ENCODE peak calls at places on chromosomes 7 and 10, in nine cellular contexts. A is caudate nucleus; J is activated CD4-positive, CD25-positive, alpha-beta regulatory T cell treated with anti-CD3 and anti-CD28 coated beads, Interleukin-2, amount 50 U/mL, for 16 hours; D is left kidney; B is ELR; P is psoas muscle; Q is activated CD4-positive, alpha-beta T cell treated with anti-CD3 and anti-CD28 coated beads for 36 hours; O is fibroblast of lung; V is heart right ventricle. H is an unnamed sample.

GRCh38 chr10:95346715-95347401 is 56.1 kb upstream of the PDLIM1 start:
- DNase-seq in A (no peak), J (no peak), D (peak), B (no peak), P (no peak), Q (no peak), O (peak), V (no peak), H (no peak)

GRCh38 chr10:122474145-122474739 is 12.9 kb downstream of the HTRA1 start:
- DNase-seq in A (no peak), J (no peak), D (no peak), B (no peak), P (no peak), Q (no peak), O (peak), V (peak), H (no peak)

GRCh38 chr10:113477451-113477850 is 75.4 kb upstream of the HABP2 start:
- DNase-seq in A (no peak), J (no peak), D (no peak), B (no peak), P (no peak), Q (no peak), O (no peak), V (no peak), H (no peak)

GRCh38 chr7:26686448-26686981 is 177.9 kb downstream of the SKAP2 start:
- DNase-seq in A (no peak), J (no peak), D (peak), B (peak), P (peak), Q (no peak), O (peak), V (no peak), H (peak)

GRCh38 chr7:138935438-138936079 is 45.6 kb downstream of the KIAA1549 start:
- DNase-seq in A (no peak), J (no peak), D (peak), B (peak), P (no peak), Q (no peak), O (peak), V (no peak), H (peak)

GRCh38 chr10:75860009-75860408 is 428.6 kb downstream of the LRMDA start:
- DNase-seq in A (no peak), J (no peak), D (no peak), B (no peak), P (no peak), Q (no peak), O (no peak), V (no peak), H (no peak)

GRCh38 chr7:38199154-38199553 is 21.1 kb downstream of the STARD3NL start:
- DNase-seq in A (no peak), J (no peak), D (no peak), B (no peak), P (no peak), Q (no peak), O (no peak), V (no peak), H (no peak)

GRCh38 chr7:50475340-50475739 is 25.2 kb upstream of the FIGNL1 start:
- DNase-seq in A (no peak), J (no peak), D (no peak), B (no peak), P (no peak), Q (peak), O (no peak), V (no peak), H (no peak)

GRCh38 chr7:129386563-129386962 is 47.7 kb upstream of the STRIP2 start:
- DNase-seq in A (no peak), J (no peak), D (no peak), B (no peak), P (no peak), Q (no peak), O (no peak), V (no peak), H (no peak)

GRCh38 chr7:142616121-142616643 is 133.1 kb upstream of the PRSS1 start:
- DNase-seq in A (no peak), J (no peak), D (no peak), B (no peak), P (no peak), Q (no peak), O (no peak), V (no peak), H (no peak)

GRCh38 chr7:149669121-149669818 is 104.1 kb downstream of the ZNF467 start:
- DNase-seq in A (no peak), J (no peak), D (no peak), B (peak), P (no peak), Q (peak), O (no peak), V (no peak), H (no peak)

GRCh38 chr10:84424731-84425165 is 96.4 kb downstream of the CCSER2 start:
- DNase-seq in A (peak), J (no peak), D (peak), B (peak), P (peak), Q (peak), O (peak), V (peak), H (peak)

GRCh38 chr7:42661312-42661711 is 250.6 kb downstream of the C7orf25 start:
- DNase-seq in A (no peak), J (no peak), D (no peak), B (peak), P (no peak), Q (no peak), O (peak), V (no peak), H (no peak)

GRCh38 chr10:11863353-11864105 is 40.4 kb downstream of the PROSER2 start:
- DNase-seq in A (no peak), J (peak), D (no peak), B (no peak), P (no peak), Q (peak), O (no peak), V (no peak), H (no peak)

GRCh38 chr10:100303724-100304319 is 17.3 kb upstream of the BLOC1S2 start:
- DNase-seq in A (no peak), J (no peak), D (peak), B (peak), P (no peak), Q (no peak), O (peak), V (no peak), H (peak)

H was measured in NCI-H446 treated with DMSO at 0.1 percent for 48 hours.